ENCODE peak calls at places on chromosomes 6 and 20, in five cellular contexts. R is GM23338, S is endothelial cell of umbilical vein, B is spleen, V is breast epithelium. H is an unnamed sample.

GRCh38 chr6:27026361-27026760 is 221.1 kb upstream of the PRSS16 start:
- DNase-seq in V (no peak), R (no peak), S (no peak), B (no peak), H (no peak)

GRCh38 chr6:82611751-82612150 is 248.1 kb downstream of the TPBG start:
- DNase-seq in R (no peak), S (no peak), V (no peak), B (no peak), H (no peak)

GRCh38 chr6:125546827-125547226 is 202.6 kb upstream of the HEY2 start:
- DNase-seq in B (no peak), V (no peak), R (peak; percentile 27), S (no peak), H (no peak)

GRCh38 chr20:61639200-61639599 is 387.1 kb downstream of the CDH4 start:
- DNase-seq in S (no peak), R (no peak), V (no peak), B (no peak), H (no peak)

GRCh38 chr6:145798530-145798929 is 16.1 kb downstream of the FBXO30 start:
- DNase-seq in B (no peak), V (no peak), S (peak; percentile 35), R (peak; percentile 41), H (no peak)

GRCh38 chr6:112058673-112059072 is 4.8 kb downstream of the CCN6 start:
- DNase-seq in V (no peak), R (no peak), S (no peak), B (no peak), H (no peak)

GRCh38 chr20:24662286-24662685 is 192.9 kb downstream of the SYNDIG1 start:
- DNase-seq in B (peak; percentile 37), S (no peak), R (no peak), V (no peak), H (no peak)

GRCh38 chr6:170245233-170245992 is 45.5 kb downstream of the DLL1 start:
- DNase-seq in V (no peak), R (no peak), B (no peak), S (no peak), H (no peak)

GRCh38 chr6:149484733-149485700 is at the start of gene ZC3H12D:
- DNase-seq in V (no peak), S (no peak), R (no peak), B (peak; percentile 91), H (peak; percentile 74)

GRCh38 chr20:37821691-37822655 is 81.0 kb upstream of the VSTM2L start:
- DNase-seq in S (no peak), V (no peak), R (no peak), B (no peak), H (no peak)

GRCh38 chr20:34074101-34074760 is 37.8 kb downstream of the EIF2S2 start:
- DNase-seq in R (no peak), S (no peak), B (no peak), V (no peak), H (no peak)

GRCh38 chr6:110113989-110114388 is 65.5 kb downstream of the WASF1 start:
- DNase-seq in S (no peak), V (no peak), R (no peak), B (no peak), H (no peak)

GRCh38 chr6:95431637-95432228 is 145.6 kb upstream of the MANEA start:
- DNase-seq in B (no peak), S (peak; percentile 64), R (peak; percentile 56), V (no peak), H (no peak)

GRCh38 chr20:33803921-33804337 is 7.2 kb upstream of the CHMP4B start:
- DNase-seq in R (no peak), V (no peak), S (peak; percentile 38), B (no peak), H (no peak)

GRCh38 chr6:156780962-156781705 is 4.0 kb downstream of the ARID1B start:
- DNase-seq in S (no peak), B (no peak), V (no peak), R (no peak), H (no peak)

GRCh38 chr20:58868795-58869194 is 16.3 kb downstream of the GNAS start:
- DNase-seq in R (peak; percentile 57), S (no peak), B (no peak), V (no peak), H (no peak)

GRCh38 chr6:90028995-90029635 is 134.8 kb downstream of the GJA10 start:
- DNase-seq in V (no peak), S (no peak), R (peak; percentile 21), B (no peak), H (no peak)

GRCh38 chr20:59170406-59171349 is 7.1 kb downstream of the ZNF831 start:
- DNase-seq in V (no peak), B (no peak), S (no peak), R (no peak), H (no peak)

GRCh38 chr6:32975886-32976285 is 7.5 kb downstream of the BRD2 start:
- DNase-seq in S (no peak), R (no peak), V (no peak), B (no peak), H (no peak)

GRCh38 chr20:60269571-60270162 is 311.4 kb downstream of the CDH26 start:
- DNase-seq in R (no peak), V (no peak), B (no peak), S (no peak), H (no peak)

GRCh38 chr20:10553326-10553984 is 118.3 kb downstream of the SLX4IP start:
- DNase-seq in B (no peak), S (peak; percentile 84), R (peak; percentile 87), V (peak; percentile 69), H (no peak)

GRCh38 chr6:90088009-90088408 is 193.7 kb downstream of the GJA10 start:
- DNase-seq in R (no peak), S (peak; percentile 62), V (no peak), B (no peak), H (no peak)

GRCh38 chr6:169291639-169292339 is 38.1 kb upstream of the THBS2 start:
- DNase-seq in R (no peak), B (no peak), V (no peak), S (no peak), H (no peak)

GRCh38 chr6:157019115-157019628 is 242.0 kb downstream of the ARID1B start:
- DNase-seq in S (no peak), B (no peak), R (peak; percentile 56), V (no peak), H (no peak)

GRCh38 chr6:39214120-39214813 is 15.0 kb downstream of the KCNK5 start:
- DNase-seq in B (no peak), V (no peak), R (no peak), S (no peak), H (no peak)

GRCh38 chr20:33684533-33685327 is 1.5 kb downstream of the E2F1 start:
- DNase-seq in B (no peak), S (peak; percentile 49), V (no peak), R (peak; percentile 65), H (no peak)

GRCh38 chr20:62636446-62636845 is 5.9 kb upstream of the SLCO4A1 start:
- DNase-seq in S (no peak), B (no peak), V (no peak), R (no peak), H (no peak)

GRCh38 chr20:11907621-11908020 is 10.1 kb upstream of the BTBD3 start:
- DNase-seq in R (no peak), B (no peak), S (no peak), V (no peak), H (no peak)

GRCh38 chr6:72411872-72412708 is 209.8 kb upstream of the KCNQ5 start:
- DNase-seq in S (peak; percentile 91), R (peak; percentile 72), V (peak; percentile 75), B (peak; percentile 89), H (no peak)

GRCh38 chr20:55291251-55291650 is 714.1 kb downstream of the CBLN4 start:
- DNase-seq in S (no peak), B (no peak), V (no peak), R (no peak), H (no peak)

GRCh38 chr6:92521553-92521952 is 897.8 kb downstream of the EPHA7 start:
- DNase-seq in V (no peak), B (no peak), R (no peak), S (peak; percentile 95), H (no peak)

GRCh38 chr6:82959385-82959941 is 106.2 kb downstream of the UBE3D start:
- DNase-seq in R (peak; percentile 89), B (no peak), S (no peak), V (no peak), H (no peak)

GRCh38 chr6:150207931-150208570 is 65.2 kb downstream of the PPP1R14C start:
- DNase-seq in V (no peak), B (no peak), R (no peak), S (no peak), H (no peak)

DNA sequence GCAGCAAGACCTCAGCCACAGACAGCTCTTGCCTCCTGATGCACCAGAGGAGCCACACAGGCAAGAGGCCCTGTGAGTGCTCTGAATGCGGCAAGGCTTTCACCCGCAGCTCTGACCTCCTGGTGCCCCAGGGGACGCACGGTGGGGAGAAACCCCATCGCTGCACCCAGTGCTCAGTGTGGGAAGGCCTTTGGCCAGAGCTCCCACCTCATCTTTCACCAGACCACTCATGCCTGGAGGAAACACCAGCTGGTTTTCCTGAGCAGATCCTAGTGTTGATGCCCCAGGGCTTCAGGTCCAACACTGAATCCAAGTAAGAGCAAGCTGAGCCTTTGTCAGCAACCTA is 37.0 kb upstream of the XRN2 start:
- DNase-seq in R (no peak), B (no peak), V (no peak), S (no peak), H (no peak)
- TF ChIP-seq POLR2AphosphoS5 in R (no peak), B (no peak), V (no peak), S (no peak), H (no peak)

GRCh38 chr6:140713495-140713894 is 1339.0 kb upstream of the CITED2 start:
- DNase-seq in R (peak; percentile 2), V (no peak), S (no peak), B (no peak), H (no peak)

GRCh38 chr6:140711019-140711613 is 1336.7 kb upstream of the CITED2 start:
- DNase-seq in R (no peak), B (no peak), S (no peak), V (no peak), H (no peak)

GRCh38 chr6:140708386-140708785 is 1333.9 kb upstream of the CITED2 start:
- DNase-seq in S (no peak), B (no peak), V (no peak), R (no peak), H (no peak)
- H3K27ac ChIP-seq in S (no peak overlapping the region), B (no peak overlapping the region), V (no peak overlapping the region), R (no peak overlapping the region), H (no peak overlapping the region)

DNA sequence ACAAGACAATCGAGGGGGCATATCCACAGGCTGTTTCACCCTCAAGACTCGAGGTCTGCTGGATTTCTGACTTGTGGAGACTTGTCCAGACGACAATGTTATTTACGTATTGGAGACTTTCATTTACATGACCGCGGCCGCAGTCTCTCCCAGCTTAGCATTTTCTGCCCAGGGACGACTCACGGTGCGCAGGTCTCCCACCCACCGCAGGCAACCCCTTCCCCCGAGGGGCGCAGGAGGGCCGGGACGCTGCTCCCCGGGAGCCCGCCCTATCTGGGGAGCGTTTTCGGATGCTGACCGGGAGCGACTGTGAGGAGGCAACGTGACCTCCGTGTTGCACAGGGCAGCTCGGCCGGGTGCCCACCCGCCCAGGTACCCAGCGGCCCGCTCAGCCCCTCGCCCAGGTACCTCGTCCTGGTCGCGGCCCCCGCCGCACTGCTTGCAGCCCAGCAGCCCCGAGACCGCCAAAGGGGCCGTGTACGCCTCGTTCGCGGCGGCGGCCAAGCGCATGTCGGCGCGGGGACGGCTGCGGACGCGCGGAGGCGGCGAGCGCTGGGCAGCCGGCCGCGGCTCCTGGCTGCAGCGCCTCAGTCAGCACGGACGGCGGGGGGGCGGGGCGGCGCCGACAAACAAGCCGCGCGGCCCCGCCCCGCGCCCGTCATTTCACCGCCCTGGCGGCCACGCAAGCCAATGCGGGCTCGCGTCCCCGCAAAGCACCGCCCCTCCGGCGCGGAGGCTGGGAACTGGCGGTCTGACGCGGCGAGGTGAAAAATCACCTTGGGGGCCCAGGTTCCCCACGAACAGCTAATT is 85.5 kb downstream of the SESN1 start:
- DNase-seq in S (peak; percentile 86), V (peak; percentile 91), B (peak; percentile 99), R (peak; percentile 94), H (peak; percentile 93)
- TF ChIP-seq POLR2AphosphoS5 in S (peak; percentile 74), V (peak; percentile 95), B (peak; percentile 96), R (peak; percentile 64), H (peak; percentile 21)

GRCh38 chr6:158757753-158758090 is 61.4 kb downstream of the EZR start:
- DNase-seq in V (no peak), S (no peak), R (no peak), B (no peak), H (no peak)
- H3K27ac ChIP-seq in V (no peak overlapping the region), S (no peak overlapping the region), R (no peak overlapping the region), B (no peak overlapping the region), H (no peak overlapping the region)

H was measured in suprapubic skin.